ENCODE peak calls at places on chromosomes 2 and 18, in six cellular contexts. Y is GM23248, V is keratinocyte, P is fibroblast of lung, N is HCT116, R is astrocyte. S is an unnamed sample. For H3K9me3, the result is how much of the 10 kb centered on the place peaks cover.

GRCh38 chr2:240149943-240150784 is 9.7 kb upstream of the OTOS start:
- DNase-seq in R (no peak), Y (peak), V (no peak), N (peak), P (peak), S (no peak)

GRCh38 chr2:120959426-120959825 is 223.8 kb downstream of the GLI2 start:
- DNase-seq in P (no peak), Y (no peak), V (no peak), N (no peak), R (peak), S (peak)

GRCh38 chr2:13056259-13056843 is 339.6 kb downstream of the TRIB2 start:
- DNase-seq in V (no peak), N (no peak), Y (peak), R (no peak), P (peak), S (no peak)

GRCh38 chr2:235566931-235567495 is 73.2 kb downstream of the AGAP1 start:
- DNase-seq in Y (no peak), N (no peak), P (no peak), V (no peak), R (no peak), S (no peak)

GRCh38 chr2:195768454-195768853 is 111.4 kb downstream of the SLC39A10 start:
- DNase-seq in V (no peak), R (peak), N (no peak), Y (peak), P (peak), S (no peak)

GRCh38 chr2:206232287-206233035 is 42.0 kb upstream of the ZDBF2 start:
- DNase-seq in N (no peak), R (no peak), Y (no peak), V (no peak), P (no peak), S (no peak)

GRCh38 chr2:173092844-173093402 is 17.3 kb downstream of the MAP3K20 start:
- DNase-seq in R (no peak), P (no peak), N (no peak), V (no peak), Y (no peak), S (no peak)

GRCh38 chr2:10194021-10194820 is 71.7 kb downstream of the RRM2 start:
- DNase-seq in N (no peak), Y (peak), R (peak), V (no peak), P (peak), S (no peak)

GRCh38 chr2:184481862-184482261 is 116.5 kb upstream of the ZNF804A start:
- DNase-seq in P (no peak), V (no peak), Y (no peak), R (no peak), N (no peak), S (no peak)

GRCh38 chr18:24862225-24862893 is 401.9 kb downstream of the HRH4 start:
- DNase-seq in V (no peak), Y (no peak), R (no peak), N (no peak), P (no peak), S (peak)

GRCh38 chr18:64991102-64991501 is 759.7 kb upstream of the CDH7 start:
- DNase-seq in R (no peak), N (no peak), P (no peak), Y (no peak), V (no peak), S (no peak)

GRCh38 chr2:200318940-200319435 is 12.5 kb downstream of the SPATS2L start:
- DNase-seq in V (no peak), R (peak), Y (no peak), P (no peak), N (no peak), S (no peak)

GRCh38 chr18:57116598-57117132 is 30.2 kb upstream of the BOD1L2 start:
- DNase-seq in R (no peak), Y (no peak), P (no peak), V (no peak), N (no peak), S (no peak)

GRCh38 chr18:57125627-57126026 is 21.3 kb upstream of the BOD1L2 start:
- DNase-seq in Y (no peak), V (no peak), R (no peak), P (no peak), N (no peak), S (no peak)

GRCh38 chr18:57122906-57123510 is 23.9 kb upstream of the BOD1L2 start:
- DNase-seq in P (no peak), R (no peak), V (no peak), Y (no peak), N (no peak), S (no peak)

GRCh38 chr18:57121542-57122112 is 25.3 kb upstream of the BOD1L2 start:
- DNase-seq in N (no peak), Y (no peak), R (no peak), V (no peak), P (no peak), S (no peak)
- TF ChIP-seq EZH2 in N (no peak), Y (no peak), R (no peak), V (no peak), P (no peak), S (no peak)

GRCh38 chr2:89811295-89811694 is 1119.8 kb downstream of the RPIA start:
- DNase-seq in V (no peak), Y (no peak), N (no peak), R (no peak), P (no peak), S (no peak)
- H3K9me3 ChIP-seq in V (under half), Y (under half), N (half or more), R (half or more), P (under half), S (half or more)

GRCh38 chr2:157628532-157629415 is at the start of gene ACVR1C:
- DNase-seq in V (peak), R (peak), Y (peak), N (peak), P (peak), S (peak)
- H3K9ac ChIP-seq in V (peak), R (peak), Y (peak), N (peak), P (peak), S (no peak)

DNA sequence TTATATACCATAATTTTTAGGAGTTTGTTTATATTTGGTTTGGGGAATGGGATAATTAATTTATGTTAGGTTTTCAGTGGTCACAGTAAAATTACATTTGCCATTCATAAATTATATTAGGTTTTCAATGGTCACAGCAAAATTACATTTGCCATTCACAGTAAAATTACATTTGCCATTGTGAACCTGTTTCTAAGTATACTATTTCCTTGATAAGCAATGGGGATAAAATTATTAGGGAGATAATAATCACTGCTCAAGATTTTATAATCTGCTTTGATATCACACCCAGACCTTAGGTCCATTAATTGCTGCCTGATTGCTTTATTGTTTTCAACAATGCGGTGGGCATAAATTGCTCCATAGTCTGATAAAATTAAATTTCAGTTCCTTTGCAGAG is 124.6 kb downstream of the ASXL3 start:
- DNase-seq in N (no peak), V (no peak), P (no peak), Y (no peak), R (no peak), S (no peak)
- TF ChIP-seq EZH2 in N (no peak), V (no peak), P (no peak), Y (no peak), R (no peak), S (no peak)

GRCh38 chr2:148721520-148721931 is 77.0 kb downstream of the EPC2 start:
- DNase-seq in P (peak), N (no peak), Y (peak), V (no peak), R (no peak), S (no peak)

GRCh38 chr2:148718039-148718438 is 73.5 kb downstream of the EPC2 start:
- DNase-seq in P (no peak), R (no peak), Y (no peak), N (no peak), V (no peak), S (no peak)

GRCh38 chr2:148719195-148719749 is 74.7 kb downstream of the EPC2 start:
- DNase-seq in Y (no peak), V (no peak), R (no peak), P (no peak), N (no peak), S (no peak)

GRCh38 chr2:148720501-148720998 is 76.0 kb downstream of the EPC2 start:
- DNase-seq in Y (peak), N (no peak), R (no peak), P (peak), V (no peak), S (no peak)

GRCh38 chr2:148719941-148720436 is 75.4 kb downstream of the EPC2 start:
- DNase-seq in R (no peak), N (no peak), Y (no peak), P (no peak), V (no peak), S (no peak)
- H3K9me3 ChIP-seq in R (under half), N (under half), Y (under half), P (under half), V (under half), S (under half)

DNA sequence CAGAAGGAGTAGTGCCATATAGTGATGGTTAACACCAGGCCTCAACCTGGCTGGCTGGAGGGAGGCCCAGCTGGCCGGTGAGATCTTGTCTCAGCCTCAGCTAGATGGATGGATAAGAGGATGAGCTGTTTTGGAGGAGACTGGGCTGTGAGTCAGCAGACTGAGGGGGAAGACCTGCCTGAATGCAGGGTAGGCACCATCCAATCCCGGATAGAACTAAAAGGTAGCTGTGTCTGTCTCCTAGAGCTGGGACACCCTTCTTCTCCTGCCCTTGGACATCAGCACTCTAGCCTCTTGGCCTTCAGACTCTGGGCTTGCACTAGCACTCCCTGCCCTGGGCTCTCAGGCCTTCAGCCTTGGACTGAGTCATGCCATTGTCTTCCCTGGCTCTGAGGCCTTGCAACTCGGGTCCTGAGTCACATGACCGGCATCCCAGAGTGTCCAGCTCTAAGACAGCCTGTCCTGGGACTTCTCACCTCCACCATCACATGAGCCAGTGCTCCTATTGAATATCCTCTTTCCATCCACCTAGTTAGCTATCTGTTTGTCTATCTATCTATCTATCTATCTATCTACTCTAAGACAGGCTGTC is 131.3 kb downstream of the TPO start:
- DNase-seq in V (no peak), Y (peak), R (peak), N (no peak), P (peak), S (peak)
- H3K9ac ChIP-seq in V (no peak), Y (no peak), R (no peak), N (no peak), P (no peak), S (no peak)

DNA sequence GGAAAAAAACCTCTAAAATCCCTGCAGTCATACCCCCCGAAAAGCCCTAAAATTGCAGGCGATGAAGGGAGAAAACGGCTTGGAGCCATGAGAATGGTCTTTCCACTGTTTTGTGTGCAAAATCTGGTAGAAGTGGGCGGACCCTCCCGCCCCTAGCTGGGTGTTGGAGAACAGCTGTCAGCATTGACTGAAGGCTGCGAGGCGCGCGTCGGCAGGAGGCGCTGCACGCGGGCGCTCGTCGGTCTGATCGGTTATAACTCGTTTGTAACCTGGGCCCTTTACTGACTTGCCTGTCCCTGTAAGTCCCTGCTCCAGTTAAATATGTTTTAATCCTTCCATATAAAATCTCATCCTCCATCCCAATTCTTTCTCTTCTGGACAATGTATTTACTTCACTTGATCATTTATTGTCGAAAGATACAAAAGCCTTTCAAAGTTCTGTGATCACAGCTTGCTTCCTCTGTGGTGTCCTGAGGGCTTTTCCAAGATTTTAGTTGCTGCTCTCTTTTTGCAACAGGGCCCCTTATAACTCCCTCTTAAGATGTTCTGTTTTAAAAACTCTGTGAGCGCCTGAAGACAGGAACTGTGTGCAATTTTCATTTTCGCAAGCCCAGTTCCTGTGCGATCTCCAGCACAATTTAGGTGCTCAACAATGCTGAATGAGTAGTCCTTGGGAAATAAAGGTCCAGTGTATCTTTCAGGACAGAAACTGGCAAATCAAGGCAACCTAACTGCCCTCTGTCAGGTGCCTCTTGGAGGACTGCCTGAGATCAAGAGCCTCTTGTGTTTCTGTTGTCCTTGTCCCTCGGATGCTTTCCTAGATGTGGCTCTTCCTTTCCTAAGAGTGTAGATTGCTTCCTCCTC is 906 bp upstream of the HNRNPLL start:
- DNase-seq in R (peak), P (peak), V (no peak), N (peak), Y (peak), S (peak)
- TF ChIP-seq EZH2 in R (no peak), P (no peak), V (no peak), N (no peak), Y (no peak), S (no peak)